ENCODE peak calls at places on chromosomes 16 and 17, in four cellular contexts. P is SK-N-SH, G is fibroblast of lung, S is K562. Y is an unnamed sample.

GRCh38 chr17:59366773-59367656 is 35.6 kb downstream of the YPEL2 start:
- DNase-seq in P (no peak), G (peak; percentile 83), S (no peak), Y (no peak)

GRCh38 chr17:40018211-40019121 is 3.2 kb downstream of the CSF3 start:
- DNase-seq in P (peak; percentile 25), G (peak; percentile 47), S (no peak), Y (no peak)

GRCh38 chr17:73420897-73421296 is 109.1 kb upstream of the CDC42EP4 start:
- DNase-seq in P (peak; percentile 68), G (peak; percentile 28), S (peak; percentile 30), Y (peak; percentile 34)

GRCh38 chr17:46009681-46010596 is 10.9 kb downstream of the STH start:
- DNase-seq in P (no peak), G (peak; percentile 87), S (peak; percentile 30), Y (no peak)

GRCh38 chr17:2138768-2139167 is 83.9 kb downstream of the HIC1 start:
- DNase-seq in P (peak; percentile 79), G (peak; percentile 67), S (peak; percentile 52), Y (peak; percentile 28)

GRCh38 chr17:4090898-4091297 is 51.9 kb downstream of the ZZEF1 start:
- DNase-seq in P (no peak), G (peak; percentile 17), S (no peak), Y (no peak)

GRCh38 chr16:77387075-77387474 is 47.8 kb downstream of the ADAMTS18 start:
- DNase-seq in P (no peak), G (peak; percentile 10), S (no peak), Y (no peak)

GRCh38 chr17:82338858-82339633 is 5.5 kb upstream of the SECTM1 start:
- DNase-seq in P (no peak), G (peak; percentile 77), S (peak; percentile 89), Y (no peak)

GRCh38 chr17:64614266-64615011 is 47.7 kb downstream of the SMURF2 start:
- DNase-seq in P (no peak), G (peak; percentile 48), S (no peak), Y (no peak)

GRCh38 chr17:8163978-8164814 is 1.4 kb upstream of the VAMP2 start:
- DNase-seq in P (no peak), G (peak; percentile 37), S (peak; percentile 93), Y (peak; percentile 62)

GRCh38 chr17:28724500-28725165 is 1.4 kb downstream of the TLCD1 start:
- DNase-seq in P (no peak), G (no peak), S (peak; percentile 62), Y (peak; percentile 28)

GRCh38 chr17:2210726-2211125 is 92.9 kb downstream of the SMG6 start:
- DNase-seq in P (no peak), G (no peak), S (no peak), Y (no peak)

GRCh38 chr16:11056989-11057645 is 112.8 kb downstream of the CLEC16A start:
- DNase-seq in P (no peak), G (no peak), S (no peak), Y (no peak)

GRCh38 chr17:68870427-68870826 is 84.8 kb downstream of the ABCA8 start:
- DNase-seq in P (no peak), G (no peak), S (no peak), Y (no peak)

GRCh38 chr16:15398618-15399316 is 3.2 kb downstream of the MPV17L start:
- DNase-seq in P (no peak), G (no peak), S (no peak), Y (no peak)

GRCh38 chr17:55641559-55642160 is 81.0 kb downstream of the TMEM100 start:
- DNase-seq in P (peak; percentile 49), G (peak; percentile 42), S (peak; percentile 70), Y (peak; percentile 57)

GRCh38 chr17:80265205-80266068 is 4.8 kb downstream of the RNF213 start:
- DNase-seq in P (no peak), G (peak; percentile 50), S (no peak), Y (no peak)

DNA sequence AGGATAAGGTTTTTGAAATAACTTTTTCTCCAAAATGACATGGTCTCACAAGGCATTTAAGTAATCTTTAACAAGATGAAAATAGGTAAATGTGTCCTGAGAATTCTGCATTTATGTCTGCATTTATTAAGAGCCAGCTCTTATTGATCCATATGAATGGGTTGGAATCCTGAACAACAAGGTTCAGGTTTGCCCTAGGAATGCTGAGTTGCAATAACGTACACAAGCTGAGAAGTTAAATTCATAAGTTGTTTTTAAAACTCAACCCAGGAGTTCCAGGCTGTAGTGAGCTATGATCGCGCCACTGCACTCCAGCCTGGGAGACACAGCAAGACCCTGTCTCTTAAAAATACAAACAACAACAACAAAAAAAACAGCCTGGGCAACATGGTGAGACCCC is 28.1 kb downstream of the GLG1 start:
- DNase-seq in P (no peak), G (no peak), S (no peak), Y (no peak)
- H4K20me1 ChIP-seq in P (peaks cover 66% of the 10 kb centered on the region), G (no peaks in the 10 kb centered on the region), S (peaks cover 9% of the 10 kb centered on the region), Y (peaks cover 4% of the 10 kb centered on the region)

DNA sequence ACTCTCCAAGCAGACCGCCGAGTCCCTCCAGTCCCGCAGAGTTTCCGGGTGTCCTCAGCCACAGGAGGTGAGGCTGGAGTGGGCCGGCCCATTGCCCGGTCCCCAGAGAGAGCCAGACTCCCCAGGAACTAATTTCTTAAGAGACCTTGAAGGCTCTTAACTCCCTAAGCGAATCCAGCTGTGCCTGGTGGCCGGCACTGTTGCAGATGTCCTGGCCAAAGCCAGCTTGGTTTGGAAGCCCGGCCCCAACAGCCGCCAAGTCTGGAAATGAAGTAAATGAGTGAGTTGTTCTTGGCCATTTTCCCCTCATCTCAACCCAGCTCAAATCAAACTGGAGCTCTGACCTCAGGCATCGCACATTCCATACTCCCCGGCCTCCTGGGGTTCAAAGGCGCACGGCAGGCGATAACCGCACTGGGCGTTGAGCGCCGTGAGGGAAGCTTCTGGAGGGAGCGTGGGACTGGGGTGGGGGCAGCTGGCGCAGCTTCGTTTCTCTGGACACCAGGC is 42.0 kb downstream of the CMIP start:
- DNase-seq in P (no peak), G (peak; percentile 80), S (no peak), Y (no peak)
- H4K20me1 ChIP-seq in P (peaks cover 53% of the 10 kb centered on the region), G (no peaks in the 10 kb centered on the region), S (peaks cover 19% of the 10 kb centered on the region), Y (peaks cover 6% of the 10 kb centered on the region)

GRCh38 chr16:49608095-49608494 is 234.5 kb downstream of the C16orf78 start:
- DNase-seq in P (no peak), G (no peak), S (no peak), Y (no peak)
- H4K20me1 ChIP-seq in P (no peaks in the 10 kb centered on the region), G (no peaks in the 10 kb centered on the region), S (no peaks in the 10 kb centered on the region), Y (no peaks in the 10 kb centered on the region)

GRCh38 chr17:19958023-19958422 is 19.6 kb downstream of the AKAP10 start:
- DNase-seq in P (peak; percentile 14), G (peak; percentile 98), S (peak; percentile 7), Y (no peak)
- H4K20me1 ChIP-seq in P (no peaks in the 10 kb centered on the region), G (no peaks in the 10 kb centered on the region), S (no peaks in the 10 kb centered on the region), Y (no peaks in the 10 kb centered on the region)

DNA sequence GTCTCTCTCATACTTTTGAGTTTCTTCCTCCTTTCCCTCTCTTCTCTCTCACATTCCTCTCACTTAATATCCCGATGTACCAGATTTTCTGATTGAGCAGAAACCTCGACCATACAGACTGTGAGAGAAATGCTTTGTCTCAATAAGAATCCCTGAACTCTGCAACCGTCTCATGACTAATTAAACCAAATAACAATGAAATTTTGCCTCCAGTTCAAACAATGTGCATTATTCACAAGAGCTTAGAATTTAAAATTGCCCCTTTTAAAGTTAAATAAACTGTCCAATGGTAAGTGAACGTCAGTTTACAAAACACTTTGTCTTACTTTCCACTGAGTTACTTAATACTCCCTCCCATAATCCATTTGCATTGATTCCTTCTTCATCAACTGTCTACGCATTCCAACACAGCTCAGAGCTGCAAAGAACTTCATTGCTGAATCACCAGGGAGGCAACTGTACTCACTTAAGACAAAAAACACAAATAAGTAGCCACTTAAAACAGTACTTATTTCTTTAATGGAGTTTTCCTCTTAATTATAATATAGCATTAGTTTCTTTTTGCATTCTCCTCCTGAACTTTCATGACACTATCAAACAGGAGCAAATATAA is 4.9 kb downstream of the CDH11 start:
- DNase-seq in P (no peak), G (peak; percentile 77), S (no peak), Y (no peak)
- H4K20me1 ChIP-seq in P (peaks cover 70% of the 10 kb centered on the region), G (peaks cover 3% of the 10 kb centered on the region), S (no peaks in the 10 kb centered on the region), Y (no peaks in the 10 kb centered on the region)

Y was measured in OCI-LY7.